ENCODE peak calls at places on chromosomes 16 and 17, in seven cellular contexts. H, U, C, K, R, T and E are unnamed samples. For H3K4me1, the result is how much of the 10 kb centered on the place peaks cover.

GRCh38 chr16:35188288-35189155 is 1729.1 kb downstream of the TP53TG3F start:
- DNase-seq in H (no peak), U (no peak), C (no peak), K (no peak), R (no peak), T (peak), E (peak)

GRCh38 chr17:383771-384621 is 31.4 kb upstream of the RPH3AL start:
- DNase-seq in H (no peak), U (no peak), C (no peak), K (no peak), R (no peak), T (no peak), E (no peak)

GRCh38 chr17:17628388-17629008 is 37.0 kb upstream of the PEMT start:
- DNase-seq in H (no peak), U (no peak), C (no peak), K (no peak), R (peak), T (no peak), E (no peak)

GRCh38 chr17:4770632-4771031 is 1.1 kb upstream of the TM4SF5 start:
- DNase-seq in H (no peak), U (no peak), C (no peak), K (no peak), R (no peak), T (no peak), E (no peak)

GRCh38 chr16:4114257-4115208 is 1.7 kb downstream of the ADCY9 start:
- DNase-seq in H (no peak), U (no peak), C (no peak), K (no peak), R (no peak), T (no peak), E (no peak)

GRCh38 chr16:19374402-19374801 is 43.3 kb upstream of the TMC5 start:
- DNase-seq in H (no peak), U (no peak), C (no peak), K (no peak), R (no peak), T (no peak), E (no peak)

GRCh38 chr16:85607331-85607765 is 5.8 kb upstream of the GSE1 start:
- DNase-seq in H (no peak), U (peak), C (no peak), K (peak), R (peak), T (no peak), E (no peak)

GRCh38 chr17:5592382-5592781 is 8.1 kb upstream of the NLRP1 start:
- DNase-seq in H (peak), U (peak), C (no peak), K (peak), R (no peak), T (no peak), E (no peak)

GRCh38 chr17:48011405-48012150 is 26.0 kb downstream of the COPZ2 start:
- DNase-seq in H (peak), U (no peak), C (no peak), K (peak), R (peak), T (peak), E (no peak)

GRCh38 chr17:48010193-48010592 is 27.4 kb downstream of the COPZ2 start:
- DNase-seq in H (no peak), U (no peak), C (no peak), K (no peak), R (no peak), T (no peak), E (no peak)

GRCh38 chr17:48013876-48014602 is 23.6 kb downstream of the COPZ2 start:
- DNase-seq in H (no peak), U (no peak), C (no peak), K (no peak), R (no peak), T (no peak), E (no peak)

GRCh38 chr17:48014603-48015037 is 23.0 kb downstream of the COPZ2 start:
- DNase-seq in H (no peak), U (no peak), C (no peak), K (no peak), R (no peak), T (no peak), E (no peak)

DNA sequence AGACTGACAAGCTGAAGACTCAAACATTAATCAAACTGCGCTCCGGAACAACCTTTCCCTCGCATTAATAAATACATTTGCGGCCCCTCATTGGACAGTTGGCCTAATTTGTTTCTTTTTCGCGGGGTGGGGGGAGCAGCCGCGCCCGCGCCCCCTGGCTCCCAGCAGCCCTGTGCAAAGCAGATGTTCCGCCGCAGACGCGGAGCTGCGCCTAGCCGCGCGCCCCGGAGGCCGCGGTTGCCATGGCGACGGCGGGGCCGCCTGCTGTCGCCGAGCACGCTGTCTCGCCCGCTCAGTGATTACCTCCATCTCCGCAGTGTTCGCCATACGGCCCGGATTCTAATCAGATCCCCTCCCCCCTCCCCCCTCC is 25.5 kb downstream of the COPZ2 start:
- DNase-seq in H (no peak), U (no peak), C (no peak), K (peak), R (peak), T (peak), E (no peak)
- H3K27ac ChIP-seq in H (no peak), U (peak), C (no peak), K (no peak), R (no peak), T (no peak), E (no peak)

GRCh38 chr16:81483970-81484595 is 39.5 kb downstream of the CMIP start:
- DNase-seq in H (no peak), U (no peak), C (no peak), K (no peak), R (no peak), T (no peak), E (peak)
- H3K4me1 ChIP-seq in H (under half), U (under half), C (under half), K (under half), R (under half), T (under half), E (under half)

GRCh38 chr16:68257906-68258800 is 6.2 kb upstream of the SLC7A6 start:
- DNase-seq in H (peak), U (no peak), C (no peak), K (no peak), R (peak), T (no peak), E (peak)
- H3K27ac ChIP-seq in H (peak), U (no peak), C (peak), K (no peak), R (peak), T (no peak), E (peak)

GRCh38 chr17:36094232-36094631 is 4.3 kb upstream of the CCL3 start:
- DNase-seq in H (no peak), U (no peak), C (no peak), K (no peak), R (no peak), T (no peak), E (no peak)

GRCh38 chr17:36085710-36086268 is 4.2 kb downstream of the CCL3 start:
- DNase-seq in H (no peak), U (no peak), C (no peak), K (peak), R (no peak), T (no peak), E (no peak)

GRCh38 chr17:36092228-36092627 is 2.3 kb upstream of the CCL3 start:
- DNase-seq in H (no peak), U (no peak), C (no peak), K (no peak), R (no peak), T (no peak), E (no peak)

GRCh38 chr17:36089888-36090836 is at the start of gene CCL3:
- DNase-seq in H (no peak), U (no peak), C (no peak), K (no peak), R (peak), T (no peak), E (no peak)

DNA sequence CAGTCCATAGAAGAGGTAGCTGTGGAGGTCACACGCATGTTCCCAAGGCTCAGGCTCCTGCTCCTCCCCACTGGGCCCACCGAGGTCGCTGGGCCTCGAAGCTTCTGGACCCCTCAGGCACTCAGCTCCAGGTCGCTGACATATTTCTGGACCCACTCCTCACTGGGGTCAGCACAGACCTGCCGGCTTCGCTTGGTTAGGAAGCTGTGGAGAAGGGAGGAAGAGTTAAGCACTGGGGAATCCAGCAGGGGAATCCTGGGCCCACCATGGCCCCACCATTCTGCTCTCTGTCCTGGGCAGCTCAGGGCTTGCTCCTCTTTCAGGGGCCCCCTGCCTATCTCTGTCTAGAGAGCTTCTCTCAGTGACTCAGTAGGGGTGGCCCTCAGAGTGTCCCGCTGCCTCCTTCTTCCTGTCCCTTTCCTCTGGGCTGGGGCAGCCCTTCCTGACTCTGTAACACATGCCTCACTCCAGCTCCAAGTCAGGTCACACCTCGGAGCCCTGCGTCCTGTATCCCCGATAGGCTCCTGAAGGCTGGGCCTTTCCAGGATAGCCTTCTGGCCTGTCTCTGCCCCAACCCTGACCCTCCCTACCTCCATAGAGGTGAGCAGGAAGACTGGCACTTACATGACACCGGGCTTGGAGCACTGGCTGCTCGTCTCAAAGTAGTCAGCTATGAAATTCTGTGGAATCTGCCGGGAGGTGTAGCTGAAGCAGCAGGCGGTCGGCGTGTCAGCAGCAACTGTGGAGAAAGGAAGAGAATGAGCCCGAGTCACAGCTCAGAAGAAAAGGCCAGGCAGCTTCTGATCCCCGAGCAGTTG is 1.2 kb downstream of the CCL3 start:
- DNase-seq in H (no peak), U (no peak), C (no peak), K (no peak), R (no peak), T (no peak), E (no peak)
- H3K4me1 ChIP-seq in H (under half), U (under half), C (under half), K (under half), R (under half), T (under half), E (under half)

GRCh38 chr16:75248142-75248535 is 3.3 kb downstream of the BCAR1 start:
- DNase-seq in H (no peak), U (no peak), C (no peak), K (no peak), R (peak), T (no peak), E (no peak)
- H3K27ac ChIP-seq in H (peak), U (no peak), C (no peak), K (peak), R (peak), T (peak), E (no peak)

GRCh38 chr16:79982862-79983261 is 382.3 kb upstream of the MAF start:
- DNase-seq in H (no peak), U (no peak), C (no peak), K (no peak), R (no peak), T (no peak), E (no peak)

GRCh38 chr16:79988721-79989220 is 388.2 kb upstream of the MAF start:
- DNase-seq in H (no peak), U (no peak), C (no peak), K (no peak), R (no peak), T (no peak), E (no peak)

GRCh38 chr16:79993810-79994209 is 393.3 kb upstream of the MAF start:
- DNase-seq in H (no peak), U (no peak), C (no peak), K (no peak), R (peak), T (no peak), E (no peak)

GRCh38 chr16:79991918-79992317 is 391.4 kb upstream of the MAF start:
- DNase-seq in H (no peak), U (no peak), C (no peak), K (no peak), R (no peak), T (no peak), E (no peak)

DNA sequence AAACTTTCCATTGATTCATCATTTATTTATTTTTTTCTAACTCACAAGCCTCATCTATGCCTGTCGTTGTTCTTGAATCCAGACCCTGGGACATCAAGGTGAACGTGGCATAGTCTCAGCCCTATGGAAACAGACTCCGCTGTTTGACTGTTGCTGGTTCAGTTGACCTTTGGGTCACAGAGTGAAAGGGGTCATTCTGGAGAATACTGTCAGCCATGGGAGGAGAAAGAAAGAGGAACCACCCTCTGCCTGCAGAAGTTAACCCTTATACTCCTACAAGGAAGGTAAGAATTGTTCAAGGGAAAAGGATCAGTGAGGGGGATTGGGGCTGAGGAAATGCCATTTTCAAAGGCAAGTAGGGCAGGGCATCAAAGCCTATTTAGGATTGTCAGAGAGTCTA is 387.6 kb upstream of the MAF start:
- DNase-seq in H (no peak), U (no peak), C (no peak), K (no peak), R (no peak), T (no peak), E (no peak)
- H3K4me1 ChIP-seq in H (under half), U (under half), C (under half), K (under half), R (under half), T (under half), E (under half)

GRCh38 chr16:81558444-81559175 is 114.0 kb downstream of the CMIP start:
- DNase-seq in H (no peak), U (no peak), C (peak), K (no peak), R (peak), T (no peak), E (peak)
- H3K27ac ChIP-seq in H (no peak), U (no peak), C (peak), K (no peak), R (peak), T (no peak), E (peak)

GRCh38 chr17:39602533-39603303 is 5.0 kb downstream of the NEUROD2 start:
- DNase-seq in H (no peak), U (no peak), C (no peak), K (no peak), R (no peak), T (no peak), E (no peak)
- H3K4me1 ChIP-seq in H (under half), U (under half), C (under half), K (under half), R (under half), T (under half), E (under half)